ENCODE peak calls at places on chromosomes 1 and 21, in five cellular contexts. One of them, this sample, is unnamed.

GRCh38 chr1:7117599-7118281 is 332.5 kb downstream of the CAMTA1 start:
- DNase-seq in SK-N-SH: no peak
- DNase-seq in psoas muscle: no peak
- DNase-seq in hepatocyte: peak
- DNase-seq in upper lobe of right lung: no peak
- DNase-seq in this sample: no peak

GRCh38 chr1:31007462-31007991 is 58.0 kb downstream of the PUM1 start:
- DNase-seq in psoas muscle: no peak
- DNase-seq in upper lobe of right lung: no peak
- DNase-seq in hepatocyte: peak
- DNase-seq in SK-N-SH: no peak
- DNase-seq in this sample: no peak

GRCh38 chr1:40931601-40932000 is 47.9 kb upstream of the CTPS1 start:
- DNase-seq in psoas muscle: no peak
- DNase-seq in hepatocyte: no peak
- DNase-seq in upper lobe of right lung: no peak
- DNase-seq in SK-N-SH: no peak
- DNase-seq in this sample: no peak

GRCh38 chr1:224732367-224733006 is 116.4 kb downstream of the CNIH3 start:
- DNase-seq in upper lobe of right lung: no peak
- DNase-seq in SK-N-SH: no peak
- DNase-seq in hepatocyte: peak
- DNase-seq in psoas muscle: no peak
- DNase-seq in this sample: no peak

GRCh38 chr1:58879464-58879863 is 95.6 kb upstream of the JUN start:
- DNase-seq in hepatocyte: no peak
- DNase-seq in psoas muscle: no peak
- DNase-seq in upper lobe of right lung: no peak
- DNase-seq in SK-N-SH: no peak
- DNase-seq in this sample: no peak

GRCh38 chr21:42597487-42598158 is 55.8 kb upstream of the PDE9A start:
- DNase-seq in upper lobe of right lung: no peak
- DNase-seq in SK-N-SH: no peak
- DNase-seq in hepatocyte: no peak
- DNase-seq in psoas muscle: no peak
- DNase-seq in this sample: no peak

GRCh38 chr1:206890690-206891089 is 6.6 kb upstream of the IL24 start:
- DNase-seq in SK-N-SH: no peak
- DNase-seq in psoas muscle: no peak
- DNase-seq in upper lobe of right lung: no peak
- DNase-seq in hepatocyte: no peak
- DNase-seq in this sample: no peak

GRCh38 chr1:204468206-204468605 is 26.4 kb downstream of the PIK3C2B start:
- DNase-seq in psoas muscle: peak
- DNase-seq in hepatocyte: no peak
- DNase-seq in SK-N-SH: no peak
- DNase-seq in upper lobe of right lung: peak
- DNase-seq in this sample: no peak

GRCh38 chr1:33128781-33129180 is 47.8 kb downstream of the AZIN2 start:
- DNase-seq in hepatocyte: no peak
- DNase-seq in upper lobe of right lung: no peak
- DNase-seq in SK-N-SH: no peak
- DNase-seq in psoas muscle: no peak
- DNase-seq in this sample: no peak

GRCh38 chr21:20016431-20017005 is 981.7 kb upstream of the NCAM2 start:
- DNase-seq in upper lobe of right lung: no peak
- DNase-seq in psoas muscle: no peak
- DNase-seq in SK-N-SH: no peak
- DNase-seq in hepatocyte: no peak
- DNase-seq in this sample: no peak

GRCh38 chr1:44605904-44606615 is 68.2 kb downstream of the TMEM53 start:
- DNase-seq in upper lobe of right lung: no peak
- DNase-seq in hepatocyte: no peak
- DNase-seq in SK-N-SH: no peak
- DNase-seq in psoas muscle: no peak
- DNase-seq in this sample: no peak

GRCh38 chr1:234598974-234599616 is 10.9 kb downstream of the IRF2BP2 start:
- DNase-seq in upper lobe of right lung: no peak
- DNase-seq in hepatocyte: peak
- DNase-seq in SK-N-SH: no peak
- DNase-seq in psoas muscle: peak
- DNase-seq in this sample: no peak

GRCh38 chr21:33972539-33972938 is 56.9 kb upstream of the ATP5PO start:
- DNase-seq in psoas muscle: no peak
- DNase-seq in hepatocyte: no peak
- DNase-seq in upper lobe of right lung: no peak
- DNase-seq in SK-N-SH: no peak
- DNase-seq in this sample: no peak

GRCh38 chr1:38605091-38605490 is 254.5 kb downstream of the RRAGC start:
- DNase-seq in SK-N-SH: no peak
- DNase-seq in upper lobe of right lung: no peak
- DNase-seq in hepatocyte: no peak
- DNase-seq in psoas muscle: no peak
- DNase-seq in this sample: no peak

GRCh38 chr1:205537386-205538018 is 33.0 kb downstream of the CDK18 start:
- DNase-seq in SK-N-SH: no peak
- DNase-seq in psoas muscle: peak
- DNase-seq in hepatocyte: no peak
- DNase-seq in upper lobe of right lung: no peak
- DNase-seq in this sample: no peak

GRCh38 chr1:156052862-156053769 is 482 bp downstream of the UBQLN4 start:
- DNase-seq in psoas muscle: peak
- DNase-seq in upper lobe of right lung: peak
- DNase-seq in SK-N-SH: peak
- DNase-seq in hepatocyte: peak
- DNase-seq in this sample: peak

GRCh38 chr1:33088119-33088906 is 7.4 kb downstream of the AZIN2 start:
- DNase-seq in psoas muscle: no peak
- DNase-seq in SK-N-SH: no peak
- DNase-seq in upper lobe of right lung: no peak
- DNase-seq in hepatocyte: no peak
- DNase-seq in this sample: no peak

GRCh38 chr1:117161887-117162286 is 40.3 kb upstream of the TRIM45 start:
- DNase-seq in SK-N-SH: no peak
- DNase-seq in hepatocyte: no peak
- DNase-seq in upper lobe of right lung: no peak
- DNase-seq in psoas muscle: no peak
- DNase-seq in this sample: no peak

GRCh38 chr1:36256558-36257374 is 32.5 kb downstream of the THRAP3 start:
- DNase-seq in hepatocyte: no peak
- DNase-seq in SK-N-SH: no peak
- DNase-seq in psoas muscle: no peak
- DNase-seq in upper lobe of right lung: no peak
- DNase-seq in this sample: no peak

GRCh38 chr1:92858564-92859399 is 26.9 kb downstream of the RPL5 start:
- DNase-seq in upper lobe of right lung: no peak
- DNase-seq in hepatocyte: peak
- DNase-seq in SK-N-SH: peak
- DNase-seq in psoas muscle: no peak
- DNase-seq in this sample: no peak

GRCh38 chr1:223031690-223032601 is 111.1 kb downstream of the TLR5 start:
- DNase-seq in SK-N-SH: no peak
- DNase-seq in hepatocyte: no peak
- DNase-seq in upper lobe of right lung: no peak
- DNase-seq in psoas muscle: peak
- DNase-seq in this sample: peak

GRCh38 chr1:52636701-52637695 is 4.0 kb downstream of the SHISAL2A start:
- DNase-seq in psoas muscle: no peak
- DNase-seq in hepatocyte: no peak
- DNase-seq in upper lobe of right lung: no peak
- DNase-seq in SK-N-SH: no peak
- DNase-seq in this sample: no peak

GRCh38 chr1:198449281-198449680 is 91.2 kb downstream of the ATP6V1G3 start:
- DNase-seq in SK-N-SH: no peak
- DNase-seq in psoas muscle: no peak
- DNase-seq in upper lobe of right lung: no peak
- DNase-seq in hepatocyte: peak
- DNase-seq in this sample: no peak

GRCh38 chr1:48776400-48777218 is at the start of gene BEND5:
- DNase-seq in psoas muscle: peak
- DNase-seq in hepatocyte: peak
- DNase-seq in SK-N-SH: peak
- DNase-seq in upper lobe of right lung: peak
- DNase-seq in this sample: peak

GRCh38 chr1:111848852-111849545 is 93.3 kb downstream of the DDX20 start:
- DNase-seq in hepatocyte: no peak
- DNase-seq in psoas muscle: no peak
- DNase-seq in SK-N-SH: no peak
- DNase-seq in upper lobe of right lung: no peak
- DNase-seq in this sample: no peak

GRCh38 chr21:43908167-43908566 is 43.1 kb downstream of the AGPAT3 start:
- DNase-seq in upper lobe of right lung: no peak
- DNase-seq in SK-N-SH: no peak
- DNase-seq in psoas muscle: no peak
- DNase-seq in hepatocyte: no peak
- DNase-seq in this sample: no peak

GRCh38 chr1:56456426-56457101 is 122.8 kb downstream of the PLPP3 start:
- DNase-seq in upper lobe of right lung: no peak
- DNase-seq in hepatocyte: peak
- DNase-seq in psoas muscle: no peak
- DNase-seq in SK-N-SH: no peak
- DNase-seq in this sample: no peak

GRCh38 chr21:44911384-44912157 is 9.1 kb downstream of the ITGB2 start:
- DNase-seq in SK-N-SH: peak
- DNase-seq in upper lobe of right lung: peak
- DNase-seq in psoas muscle: peak
- DNase-seq in hepatocyte: no peak
- DNase-seq in this sample: peak

GRCh38 chr1:234658143-234658542 is 48.2 kb upstream of the IRF2BP2 start:
- DNase-seq in hepatocyte: peak
- DNase-seq in SK-N-SH: no peak
- DNase-seq in upper lobe of right lung: no peak
- DNase-seq in psoas muscle: peak
- DNase-seq in this sample: no peak

GRCh38 chr1:45883633-45884032 is 80.2 kb downstream of the MAST2 start:
- DNase-seq in upper lobe of right lung: no peak
- DNase-seq in hepatocyte: no peak
- DNase-seq in SK-N-SH: no peak
- DNase-seq in psoas muscle: no peak
- DNase-seq in this sample: no peak

GRCh38 chr1:14597343-14598006 is 1.0 kb upstream of the KAZN start:
- DNase-seq in psoas muscle: no peak
- DNase-seq in upper lobe of right lung: no peak
- DNase-seq in SK-N-SH: no peak
- DNase-seq in hepatocyte: peak
- DNase-seq in this sample: no peak

GRCh38 chr1:110505596-110505995 is 13.4 kb downstream of the KCNA10 start:
- DNase-seq in hepatocyte: no peak
- DNase-seq in upper lobe of right lung: no peak
- DNase-seq in SK-N-SH: no peak
- DNase-seq in psoas muscle: no peak
- DNase-seq in this sample: no peak

GRCh38 chr1:24714859-24715520 is 30.3 kb upstream of the CLIC4 start:
- DNase-seq in hepatocyte: no peak
- DNase-seq in upper lobe of right lung: no peak
- DNase-seq in psoas muscle: no peak
- DNase-seq in SK-N-SH: no peak
- DNase-seq in this sample: no peak

DNA sequence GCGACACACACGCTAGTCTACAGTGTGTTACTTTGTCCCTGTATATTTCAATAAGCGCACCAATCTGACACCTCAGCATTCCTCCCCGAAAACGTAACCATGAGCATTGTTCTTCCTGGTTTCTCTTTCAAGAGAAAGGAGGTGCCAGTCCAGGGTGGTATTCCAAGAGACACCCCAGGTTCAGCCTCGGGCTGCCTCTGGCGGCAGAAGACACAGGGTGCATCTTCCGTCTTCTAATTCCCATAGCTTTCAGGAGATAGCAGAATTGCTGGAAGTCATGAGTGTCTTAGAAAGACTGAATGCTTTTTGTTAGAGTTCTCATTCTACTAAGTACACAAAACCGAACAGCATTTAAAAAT is 15.9 kb upstream of the RGS8 start:
- DNase-seq in hepatocyte: no peak
- DNase-seq in SK-N-SH: no peak
- DNase-seq in upper lobe of right lung: no peak
- DNase-seq in psoas muscle: no peak
- DNase-seq in this sample: no peak
- H3K27ac ChIP-seq in hepatocyte: no peak
- H3K27ac ChIP-seq in SK-N-SH: no peak
- H3K27ac ChIP-seq in upper lobe of right lung: no peak
- H3K27ac ChIP-seq in psoas muscle: no peak
- H3K27ac ChIP-seq in this sample: peak

GRCh38 chr1:29230553-29231378 is at the start of gene MECR:
- DNase-seq in hepatocyte: peak
- DNase-seq in upper lobe of right lung: peak
- DNase-seq in SK-N-SH: peak
- DNase-seq in psoas muscle: peak
- DNase-seq in this sample: peak
- TF ChIP-seq CTCF in hepatocyte: peak
- TF ChIP-seq CTCF in upper lobe of right lung: no peak
- TF ChIP-seq CTCF in SK-N-SH: peak
- TF ChIP-seq CTCF in psoas muscle: peak
- TF ChIP-seq CTCF in this sample: peak

GRCh38 chr1:243844186-243844585 is 5.9 kb downstream of the AKT3 start:
- DNase-seq in upper lobe of right lung: no peak
- DNase-seq in psoas muscle: no peak
- DNase-seq in SK-N-SH: no peak
- DNase-seq in hepatocyte: no peak
- DNase-seq in this sample: no peak

GRCh38 chr1:243845888-243846287 is 4.2 kb downstream of the AKT3 start:
- DNase-seq in hepatocyte: no peak
- DNase-seq in psoas muscle: no peak
- DNase-seq in SK-N-SH: no peak
- DNase-seq in upper lobe of right lung: no peak
- DNase-seq in this sample: no peak

GRCh38 chr1:243842978-243843490 is 7.0 kb downstream of the AKT3 start:
- DNase-seq in hepatocyte: peak
- DNase-seq in psoas muscle: no peak
- DNase-seq in SK-N-SH: no peak
- DNase-seq in upper lobe of right lung: no peak
- DNase-seq in this sample: no peak

GRCh38 chr1:243841507-243841906 is 8.5 kb downstream of the AKT3 start:
- DNase-seq in upper lobe of right lung: no peak
- DNase-seq in psoas muscle: no peak
- DNase-seq in hepatocyte: no peak
- DNase-seq in SK-N-SH: no peak
- DNase-seq in this sample: no peak

DNA sequence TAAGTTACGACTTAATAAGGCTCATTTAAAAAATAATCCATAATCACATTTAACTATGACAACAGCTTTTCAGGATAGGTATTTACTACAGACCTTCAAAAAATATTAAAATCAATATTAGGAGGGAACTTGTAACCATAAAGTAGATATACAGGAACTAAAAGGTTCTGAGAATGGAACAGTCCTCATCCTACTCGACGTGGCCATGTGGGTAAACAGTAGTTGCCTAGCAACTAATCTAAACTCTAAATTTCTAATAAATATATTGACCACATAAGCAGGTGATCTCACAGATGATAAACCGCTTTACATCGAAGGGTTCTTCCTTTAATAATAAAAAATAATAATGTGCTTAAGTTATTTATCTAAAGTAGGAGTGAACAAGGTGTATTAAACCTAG is 7.9 kb downstream of the AKT3 start:
- DNase-seq in upper lobe of right lung: no peak
- DNase-seq in psoas muscle: no peak
- DNase-seq in hepatocyte: no peak
- DNase-seq in SK-N-SH: no peak
- DNase-seq in this sample: no peak
- H3K4me3 ChIP-seq in upper lobe of right lung: no peak
- H3K4me3 ChIP-seq in psoas muscle: no peak
- H3K4me3 ChIP-seq in hepatocyte: no peak
- H3K4me3 ChIP-seq in SK-N-SH: no peak
- H3K4me3 ChIP-seq in this sample: no peak

GRCh38 chr1:162530985-162531319 is 30.6 kb upstream of the UAP1 start:
- DNase-seq in upper lobe of right lung: no peak
- DNase-seq in hepatocyte: no peak
- DNase-seq in psoas muscle: no peak
- DNase-seq in SK-N-SH: no peak
- DNase-seq in this sample: no peak
- H3K27ac ChIP-seq in upper lobe of right lung: peak
- H3K27ac ChIP-seq in hepatocyte: no peak
- H3K27ac ChIP-seq in psoas muscle: no peak
- H3K27ac ChIP-seq in SK-N-SH: no peak
- H3K27ac ChIP-seq in this sample: no peak

This sample was measured in left ventricle myocardium inferior.